ENCODE peak calls at places on chromosomes 16 and 17, in seven cellular contexts. Q is mesenchymal stem cell, N is H9, O is IMR-90, J is mesendoderm, T is H1, K is trophoblast cell. X is an unnamed sample.

GRCh38 chr16:3904875-3905274 is 24.4 kb upstream of the CREBBP start:
- DNase-seq in Q (no peak), N (peak; percentile 44), O (no peak), J (no peak), T (no peak), K (no peak), X (no peak)

GRCh38 chr17:8015957-8016631 is 13.7 kb downstream of the GUCY2D start:
- DNase-seq in Q (no peak), N (peak; percentile 75), O (no peak), J (no peak), T (peak; percentile 83), K (no peak), X (no peak)

GRCh38 chr17:33871720-33872535 is 383.2 kb upstream of the CCL2 start:
- DNase-seq in Q (no peak), N (no peak), O (no peak), J (peak; percentile 54), T (no peak), K (peak; percentile 59), X (no peak)

GRCh38 chr17:15123593-15124590 is 141.2 kb downstream of the PMP22 start:
- DNase-seq in Q (peak; percentile 42), N (no peak), O (peak; percentile 76), J (peak; percentile 87), T (no peak), K (peak; percentile 26), X (no peak)

GRCh38 chr17:75240394-75241142 is 20.8 kb downstream of the GGA3 start:
- DNase-seq in Q (peak; percentile 48), N (peak; percentile 96), O (peak; percentile 20), J (peak; percentile 93), T (peak; percentile 91), K (peak; percentile 88), X (peak; percentile 63)

GRCh38 chr16:57007530-57007929 is 18.2 kb downstream of the NLRC5 start:
- DNase-seq in Q (no peak), N (no peak), O (no peak), J (no peak), T (no peak), K (no peak), X (no peak)

GRCh38 chr17:45436161-45436560 is 3.5 kb upstream of the ARHGAP27 start:
- DNase-seq in Q (no peak), N (peak; percentile 60), O (no peak), J (peak; percentile 51), T (no peak), K (peak; percentile 66), X (no peak)

GRCh38 chr17:38617967-38618760 is 12.4 kb upstream of the SRCIN1 start:
- DNase-seq in Q (no peak), N (peak; percentile 23), O (no peak), J (no peak), T (no peak), K (no peak), X (no peak)

GRCh38 chr17:40542562-40543411 is 22.5 kb downstream of the CCR7 start:
- DNase-seq in Q (peak; percentile 99), N (peak; percentile 24), O (peak; percentile 99), J (no peak), T (no peak), K (no peak), X (no peak)

GRCh38 chr16:4700380-4700996 is 7.1 kb downstream of the NUDT16L1 start:
- DNase-seq in Q (no peak), N (no peak), O (no peak), J (no peak), T (no peak), K (no peak), X (no peak)

GRCh38 chr16:11534262-11534661 is 52.5 kb downstream of the LITAF start:
- DNase-seq in Q (no peak), N (no peak), O (no peak), J (no peak), T (no peak), K (no peak), X (no peak)

GRCh38 chr17:5769936-5770335 is 185.6 kb upstream of the NLRP1 start:
- DNase-seq in Q (no peak), N (peak; percentile 55), O (no peak), J (no peak), T (no peak), K (no peak), X (peak; percentile 62)

GRCh38 chr17:69608808-69609494 is 194.5 kb downstream of the MAP2K6 start:
- DNase-seq in Q (peak; percentile 91), N (no peak), O (peak; percentile 96), J (no peak), T (no peak), K (peak; percentile 77), X (no peak)

DNA sequence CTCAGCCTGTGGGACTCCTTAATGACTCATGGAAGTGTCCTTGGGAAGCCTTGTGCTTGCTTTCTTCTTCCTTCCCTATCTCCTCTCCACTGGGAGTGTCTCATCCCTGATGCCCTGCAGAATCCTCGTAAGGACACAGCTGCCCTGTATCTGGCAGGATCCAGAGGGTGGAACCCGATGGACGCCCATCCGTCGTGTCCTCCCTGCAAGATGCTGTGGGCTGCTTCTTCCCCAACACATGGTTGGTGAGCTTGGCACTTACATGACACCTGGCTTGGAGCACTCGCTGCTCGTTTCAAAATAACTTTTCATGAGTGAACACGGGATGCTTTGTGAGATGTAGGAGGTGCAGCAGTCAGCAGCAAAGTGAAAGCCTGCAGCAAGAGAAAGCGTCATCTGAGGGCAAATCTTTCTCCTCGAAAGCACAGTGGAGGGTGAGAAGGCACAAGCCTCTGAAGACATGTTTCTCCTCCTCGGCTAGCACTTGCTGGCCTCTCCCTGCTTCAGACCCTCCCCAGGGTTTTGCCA is 3.3 kb downstream of the CCL15 start:
- DNase-seq in Q (no peak), N (peak; percentile 21), O (no peak), J (no peak), T (no peak), K (no peak), X (no peak)
- H3K23ac ChIP-seq in Q (no peak overlapping the region), N (no peak overlapping the region), O (no peak overlapping the region), J (no peak overlapping the region), T (no peak overlapping the region), K (no peak overlapping the region), X (no peak overlapping the region)

GRCh38 chr16:13351222-13351621 is 449.8 kb downstream of the SHISA9 start:
- DNase-seq in Q (no peak), N (peak; percentile 30), O (no peak), J (no peak), T (no peak), K (no peak), X (no peak)
- H3K23ac ChIP-seq in Q (no peak overlapping the region), N (no peak overlapping the region), O (no peak overlapping the region), J (no peak overlapping the region), T (no peak overlapping the region), K (no peak overlapping the region), X (no peak overlapping the region)

DNA sequence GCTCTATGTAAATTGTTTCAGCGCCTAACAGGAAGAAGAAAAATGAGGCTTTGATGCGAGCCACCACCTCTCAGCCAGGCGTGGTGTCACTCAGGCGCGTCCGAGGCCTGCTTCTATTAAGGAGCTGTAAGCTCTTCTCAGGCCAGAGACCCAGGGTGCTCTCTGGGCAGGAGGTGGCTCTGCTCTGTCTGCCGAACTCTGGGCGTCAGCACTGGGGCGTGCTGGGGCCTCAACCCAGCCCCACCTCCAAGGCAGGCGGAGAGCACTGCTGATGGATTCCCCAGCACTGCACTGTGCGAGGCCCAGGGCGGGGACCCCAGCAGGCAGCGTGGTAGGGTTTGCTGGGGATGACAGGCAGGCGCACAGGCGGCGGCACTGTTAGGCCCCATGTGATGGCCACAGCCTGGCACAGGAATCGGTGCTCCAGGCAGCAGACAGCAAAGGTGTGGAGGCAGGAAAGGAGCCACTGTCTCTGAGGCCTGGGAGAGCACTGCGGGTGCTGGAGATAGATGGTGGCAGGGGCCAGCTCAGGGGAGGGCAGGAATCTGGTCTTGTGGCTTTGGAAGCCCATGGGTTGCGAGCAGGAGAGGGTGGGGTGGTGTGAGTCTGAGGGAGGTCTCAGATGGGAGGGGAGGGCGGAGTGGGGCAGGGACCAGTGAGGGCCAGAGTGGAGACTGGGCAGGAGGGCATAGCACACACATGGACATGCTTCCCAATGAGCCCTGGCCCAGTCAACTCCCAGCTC is 70.3 kb downstream of the SREBF1 start:
- DNase-seq in Q (no peak), N (no peak), O (no peak), J (no peak), T (no peak), K (no peak), X (no peak)
- H3K23ac ChIP-seq in Q (no peak overlapping the region), N (no peak overlapping the region), O (no peak overlapping the region), J (no peak overlapping the region), T (no peak overlapping the region), K (no peak overlapping the region), X (peak overlapping the region; percentile 57)

GRCh38 chr16:981695-982151 is at the start of gene SOX8:
- DNase-seq in Q (no peak), N (no peak), O (no peak), J (no peak), T (no peak), K (no peak), X (no peak)
- H3K23ac ChIP-seq in Q (no peak within 1 kb of the TSS), N (no peak within 1 kb of the TSS), O (no peak within 1 kb of the TSS), J (no peak within 1 kb of the TSS), T (no peak within 1 kb of the TSS), K (no peak within 1 kb of the TSS), X (peak within 1 kb of the TSS; percentile 89)

GRCh38 chr17:81510798-81511549 is 1.6 kb downstream of the ACTG1 start:
- DNase-seq in Q (no peak), N (peak; percentile 44), O (no peak), J (no peak), T (no peak), K (no peak), X (no peak)
- H3K23ac ChIP-seq in Q (no peak overlapping the region), N (no peak overlapping the region), O (peak overlapping the region; percentile 86), J (peak overlapping the region; percentile 81), T (no peak overlapping the region), K (no peak overlapping the region), X (peak overlapping the region; percentile 1)

GRCh38 chr17:50966163-50966666 is 100.1 kb upstream of the TOB1 start:
- DNase-seq in Q (no peak), N (no peak), O (peak; percentile 69), J (no peak), T (no peak), K (no peak), X (no peak)
- H3K23ac ChIP-seq in Q (no peak overlapping the region), N (no peak overlapping the region), O (no peak overlapping the region), J (no peak overlapping the region), T (no peak overlapping the region), K (no peak overlapping the region), X (no peak overlapping the region)

GRCh38 chr16:2476345-2476720 is 1.4 kb downstream of the TBC1D24 start:
- DNase-seq in Q (no peak), N (no peak), O (no peak), J (no peak), T (no peak), K (no peak), X (no peak)
- H3K23ac ChIP-seq in Q (no peak overlapping the region), N (no peak overlapping the region), O (peak overlapping the region; percentile 65), J (no peak overlapping the region), T (no peak overlapping the region), K (no peak overlapping the region), X (no peak overlapping the region)

DNA sequence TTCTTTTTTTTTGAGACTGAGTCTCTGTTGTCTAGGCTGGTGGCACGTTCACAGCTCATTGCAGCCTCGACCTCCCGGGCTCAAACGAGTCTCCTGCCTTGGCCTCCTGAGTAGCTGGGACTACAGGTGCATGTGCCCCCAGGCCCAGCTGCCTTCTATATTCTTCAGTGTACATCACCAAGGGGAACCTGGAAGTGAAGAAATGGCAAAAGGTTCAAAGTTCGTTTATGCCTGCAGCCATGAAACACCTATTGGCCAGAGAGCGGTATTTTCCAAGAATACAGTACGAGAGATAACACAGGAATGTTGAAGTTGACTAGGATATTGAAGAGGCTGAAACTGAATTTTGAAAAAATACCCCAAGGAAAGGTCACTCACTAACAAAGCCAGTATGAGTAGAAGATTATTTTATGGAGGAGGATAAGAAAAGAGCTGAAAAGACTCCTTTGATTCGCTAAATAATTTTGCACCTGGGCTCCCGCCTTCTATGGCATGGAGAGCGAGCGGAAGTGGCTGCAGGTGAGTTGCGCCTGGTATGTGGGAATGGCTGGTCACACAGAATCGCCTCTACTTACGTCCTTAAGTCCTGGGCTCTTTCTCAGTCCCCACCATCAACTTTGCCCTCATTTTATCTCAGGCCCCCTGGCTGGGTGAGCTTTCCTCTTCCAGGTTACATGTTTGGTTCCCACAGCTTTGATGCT is 9.8 kb downstream of the ST6GALNAC1 start:
- DNase-seq in Q (no peak), N (no peak), O (no peak), J (no peak), T (no peak), K (peak; percentile 83), X (no peak)
- H3K23ac ChIP-seq in Q (no peak overlapping the region), N (no peak overlapping the region), O (no peak overlapping the region), J (no peak overlapping the region), T (no peak overlapping the region), K (no peak overlapping the region), X (no peak overlapping the region)

X was measured in neuronal stem cell.